ENCODE peak calls at places on chromosomes 12 and 14, in six cellular contexts. R is AG09319; Q is T1000; S is stimulated activated CD4-positive, alpha-beta T cell treated with anti-CD3 and anti-CD28 coated beads, Interleukin-12 subunit alpha, Interleukin-12 subunit beta, amount 100 ng/mL, for 48 hours; G is glutamatergic neuron; A is kidney tubule cell. D is an unnamed sample.

GRCh38 chr12:52874573-52875435 is 26.0 kb upstream of the KRT78 start:
- DNase-seq in S (no peak), R (no peak), A (no peak), Q (no peak), G (no peak), D (no peak)

GRCh38 chr12:1931642-1932041 is 13.2 kb upstream of the CACNA2D4 start:
- DNase-seq in G (no peak), Q (no peak), A (no peak), R (no peak), S (no peak), D (no peak)

GRCh38 chr12:47343684-47344567 is 264.2 kb upstream of the AMIGO2 start:
- DNase-seq in R (no peak), Q (no peak), G (no peak), A (peak), S (no peak), D (no peak)

GRCh38 chr12:107126688-107127481 is 33.5 kb upstream of the CRY1 start:
- DNase-seq in G (no peak), R (peak), S (no peak), A (peak), Q (no peak), D (no peak)

GRCh38 chr14:24297190-24297964 is 2.2 kb downstream of the DHRS1 start:
- DNase-seq in R (no peak), A (peak), G (no peak), S (no peak), Q (no peak), D (no peak)

GRCh38 chr12:97142737-97143450 is 235.8 kb downstream of the NEDD1 start:
- DNase-seq in S (no peak), R (no peak), G (peak), A (peak), Q (no peak), D (no peak)

GRCh38 chr12:30884804-30885203 is 41.7 kb upstream of the TSPAN11 start:
- DNase-seq in Q (no peak), R (no peak), A (no peak), S (no peak), G (no peak), D (no peak)

GRCh38 chr12:57524814-57525614 is 2.4 kb downstream of the MBD6 start:
- DNase-seq in Q (no peak), A (no peak), G (peak), R (no peak), S (no peak), D (no peak)

GRCh38 chr14:50875359-50876090 is 3.7 kb downstream of the ABHD12B start:
- DNase-seq in Q (no peak), G (no peak), S (peak), A (no peak), R (no peak), D (peak)

GRCh38 chr14:60301685-60302084 is 52.7 kb downstream of the PPM1A start:
- DNase-seq in S (no peak), A (no peak), Q (no peak), G (no peak), R (no peak), D (no peak)

GRCh38 chr14:102050625-102051024 is 36.2 kb downstream of the HSP90AA1 start:
- DNase-seq in A (no peak), R (peak), Q (no peak), S (no peak), G (no peak), D (no peak)

GRCh38 chr14:39219075-39219499 is 14.6 kb upstream of the MIA2 start:
- DNase-seq in G (no peak), R (no peak), A (peak), S (no peak), Q (no peak), D (no peak)

GRCh38 chr14:39615352-39615751 is 183.1 kb upstream of the FBXO33 start:
- DNase-seq in R (no peak), S (no peak), G (no peak), Q (no peak), A (no peak), D (no peak)

GRCh38 chr14:68397827-68398226 is 395.0 kb downstream of the ZFP36L1 start:
- DNase-seq in S (no peak), A (no peak), Q (no peak), R (no peak), G (no peak), D (no peak)

GRCh38 chr14:52711666-52712065 is 4.7 kb downstream of the PSMC6 start:
- DNase-seq in S (no peak), G (no peak), A (no peak), Q (no peak), R (no peak), D (no peak)

GRCh38 chr12:122988612-122989442 is 8.3 kb downstream of the ARL6IP4 start:
- DNase-seq in Q (no peak), R (no peak), S (no peak), G (no peak), A (no peak), D (no peak)

GRCh38 chr12:5438671-5439200 is 6.8 kb downstream of the NTF3 start:
- DNase-seq in R (no peak), Q (no peak), A (peak), G (no peak), S (no peak), D (no peak)

GRCh38 chr14:91523972-91524371 is 13.9 kb upstream of the PPP4R3A start:
- DNase-seq in Q (no peak), S (no peak), R (no peak), G (no peak), A (no peak), D (no peak)

GRCh38 chr14:22314183-22314820 is 274.7 kb downstream of the DAD1 start:
- DNase-seq in Q (no peak), A (peak), G (peak), S (no peak), R (no peak), D (peak)

GRCh38 chr12:91272456-91273063 is 89.9 kb upstream of the DCN start:
- DNase-seq in S (no peak), Q (no peak), G (no peak), A (no peak), R (no peak), D (no peak)

GRCh38 chr12:108425238-108425795 is 86.2 kb upstream of the CMKLR1 start:
- DNase-seq in Q (no peak), R (no peak), G (peak), A (no peak), S (no peak), D (no peak)

GRCh38 chr12:66329941-66330340 is 27.6 kb downstream of the HELB start:
- DNase-seq in G (no peak), R (no peak), A (no peak), Q (no peak), S (no peak), D (no peak)

GRCh38 chr12:109098142-109098652 is 800 bp downstream of the UNG start:
- DNase-seq in Q (no peak), A (peak), R (peak), G (no peak), S (no peak), D (no peak)

GRCh38 chr12:6266431-6267006 is 44.0 kb upstream of the PLEKHG6 start:
- DNase-seq in S (no peak), G (no peak), Q (no peak), A (peak), R (no peak), D (no peak)

GRCh38 chr12:47816646-47817271 is 2.9 kb downstream of the HDAC7 start:
- DNase-seq in R (no peak), G (no peak), A (peak), S (no peak), Q (no peak), D (no peak)

GRCh38 chr14:39467889-39468524 is 35.8 kb upstream of the FBXO33 start:
- DNase-seq in S (peak), Q (no peak), A (peak), G (peak), R (no peak), D (no peak)

GRCh38 chr12:93243689-93244513 is 133.8 kb upstream of the NUDT4 start:
- DNase-seq in A (peak), G (no peak), Q (no peak), S (no peak), R (no peak), D (no peak)

GRCh38 chr12:124006582-124007170 is 33.7 kb downstream of the ZNF664 start:
- DNase-seq in A (no peak), Q (no peak), G (no peak), R (no peak), S (peak), D (no peak)

GRCh38 chr12:123996581-123996980 is 23.6 kb downstream of the ZNF664 start:
- DNase-seq in A (no peak), G (no peak), S (no peak), R (no peak), Q (no peak), D (no peak)

GRCh38 chr14:72619071-72619710 is 274.7 kb downstream of the DPF3 start:
- DNase-seq in A (no peak), G (no peak), Q (peak), R (no peak), S (no peak), D (no peak)

GRCh38 chr12:22285871-22286270 is 48.6 kb downstream of the ST8SIA1 start:
- DNase-seq in S (no peak), Q (no peak), G (no peak), A (no peak), R (no peak), D (no peak)

D was measured in stimulated activated naive B cell treated with anti-CD40 and anti-IgM and Interleukin-4, amounts not matched to agents 10 μg/mL and 1 μg/mL and 100 μg/mL, for 72 hours.